ENCODE peak calls at places on chromosomes 6 and 20, in seven cellular contexts. One of them, this sample, is unnamed.

GRCh38 chr6:444653-445275 is 53.2 kb downstream of the IRF4 start:
- DNase-seq in breast epithelium: no peak
- DNase-seq in uterus: no peak
- DNase-seq in vagina: no peak
- DNase-seq in GM12891: no peak
- DNase-seq in H1: no peak
- DNase-seq in A549: no peak
- DNase-seq in this sample: no peak

GRCh38 chr6:145137425-145137824 is 597.9 kb downstream of the EPM2A start:
- DNase-seq in breast epithelium: no peak
- DNase-seq in uterus: no peak
- DNase-seq in vagina: no peak
- DNase-seq in GM12891: no peak
- DNase-seq in H1: no peak
- DNase-seq in A549: peak
- DNase-seq in this sample: no peak

GRCh38 chr6:98657764-98658163 is 176.6 kb upstream of the POU3F2 start:
- DNase-seq in breast epithelium: no peak
- DNase-seq in uterus: no peak
- DNase-seq in vagina: no peak
- DNase-seq in GM12891: no peak
- DNase-seq in H1: no peak
- DNase-seq in A549: peak
- DNase-seq in this sample: no peak

GRCh38 chr6:148343383-148343782 is 745 bp downstream of the SASH1 start:
- DNase-seq in breast epithelium: no peak
- DNase-seq in uterus: no peak
- DNase-seq in vagina: no peak
- DNase-seq in GM12891: no peak
- DNase-seq in H1: no peak
- DNase-seq in A549: no peak
- DNase-seq in this sample: no peak

GRCh38 chr6:71107935-71108420 is 151.1 kb upstream of the B3GAT2 start:
- DNase-seq in breast epithelium: no peak
- DNase-seq in uterus: peak
- DNase-seq in vagina: no peak
- DNase-seq in GM12891: no peak
- DNase-seq in H1: no peak
- DNase-seq in A549: no peak
- DNase-seq in this sample: no peak

GRCh38 chr6:47352966-47353365 is 43.3 kb upstream of the TNFRSF21 start:
- DNase-seq in breast epithelium: no peak
- DNase-seq in uterus: no peak
- DNase-seq in vagina: no peak
- DNase-seq in GM12891: no peak
- DNase-seq in H1: no peak
- DNase-seq in A549: no peak
- DNase-seq in this sample: no peak

GRCh38 chr6:77653817-77654216 is 978 bp downstream of the MEI4 start:
- DNase-seq in breast epithelium: no peak
- DNase-seq in uterus: no peak
- DNase-seq in vagina: no peak
- DNase-seq in GM12891: no peak
- DNase-seq in H1: no peak
- DNase-seq in A549: no peak
- DNase-seq in this sample: no peak

GRCh38 chr6:93624408-93624807 is 205.0 kb upstream of the EPHA7 start:
- DNase-seq in breast epithelium: no peak
- DNase-seq in uterus: no peak
- DNase-seq in vagina: no peak
- DNase-seq in GM12891: no peak
- DNase-seq in H1: no peak
- DNase-seq in A549: no peak
- DNase-seq in this sample: no peak

GRCh38 chr20:2751868-2752630 is 48.4 kb downstream of the CPXM1 start:
- DNase-seq in breast epithelium: no peak
- DNase-seq in uterus: no peak
- DNase-seq in vagina: no peak
- DNase-seq in GM12891: peak
- DNase-seq in H1: no peak
- DNase-seq in A549: peak
- DNase-seq in this sample: peak

GRCh38 chr6:48135352-48136084 is 24.5 kb upstream of the PTCHD4 start:
- DNase-seq in breast epithelium: no peak
- DNase-seq in uterus: no peak
- DNase-seq in vagina: no peak
- DNase-seq in GM12891: no peak
- DNase-seq in H1: no peak
- DNase-seq in A549: peak
- DNase-seq in this sample: no peak

GRCh38 chr6:25930532-25931410 is at the start of gene SLC17A2:
- DNase-seq in breast epithelium: no peak
- DNase-seq in uterus: no peak
- DNase-seq in vagina: no peak
- DNase-seq in GM12891: no peak
- DNase-seq in H1: no peak
- DNase-seq in A549: no peak
- DNase-seq in this sample: no peak
- TF ChIP-seq POLR2A in breast epithelium: no peak
- TF ChIP-seq POLR2A in uterus: no peak
- TF ChIP-seq POLR2A in vagina: no peak
- TF ChIP-seq POLR2A in GM12891: no peak
- TF ChIP-seq POLR2A in H1: no peak
- TF ChIP-seq POLR2A in A549: no peak
- TF ChIP-seq POLR2A in this sample: no peak

DNA sequence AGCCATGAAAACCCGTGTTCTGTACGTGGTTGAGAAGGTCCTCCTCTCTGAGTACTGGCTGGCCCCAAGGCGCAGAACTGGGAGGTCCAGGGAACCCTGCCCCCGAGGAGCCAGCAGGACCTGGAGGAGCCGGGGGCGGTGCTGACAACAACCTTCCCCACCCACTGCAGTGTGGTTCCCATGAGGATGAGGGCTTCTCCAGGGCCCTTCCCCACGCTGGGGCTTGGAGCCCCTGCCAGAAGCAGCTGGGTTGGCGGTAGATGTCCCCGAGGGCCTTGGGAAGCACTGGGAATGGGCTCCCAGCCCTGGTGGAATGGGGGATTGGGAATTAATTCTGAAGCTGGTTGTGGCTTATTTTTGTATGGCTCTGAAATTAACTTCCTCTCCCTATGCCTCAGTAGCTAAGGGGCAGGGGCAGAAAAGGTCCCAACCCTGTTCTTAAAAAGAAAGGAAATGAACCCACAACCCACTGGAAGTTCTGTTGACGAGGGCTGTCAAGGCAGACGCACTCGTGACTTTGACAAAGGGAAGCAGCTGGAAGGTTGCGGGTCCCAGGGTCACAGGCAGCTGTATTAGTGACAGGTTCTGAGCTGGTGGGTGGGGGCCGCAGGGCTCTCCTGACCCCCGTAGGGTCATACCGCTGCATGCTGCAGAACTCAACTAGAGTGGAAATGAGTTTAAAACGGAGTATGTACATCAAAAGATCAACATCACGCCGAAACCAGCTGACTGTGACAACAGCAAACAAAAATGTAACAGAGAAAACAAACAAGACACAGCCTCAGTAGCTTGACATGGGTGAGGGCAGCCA is 13.9 kb upstream of the HELZ2 start:
- DNase-seq in breast epithelium: no peak
- DNase-seq in uterus: no peak
- DNase-seq in vagina: no peak
- DNase-seq in GM12891: no peak
- DNase-seq in H1: no peak
- DNase-seq in A549: no peak
- DNase-seq in this sample: no peak
- TF ChIP-seq POLR2A in breast epithelium: no peak
- TF ChIP-seq POLR2A in uterus: no peak
- TF ChIP-seq POLR2A in vagina: no peak
- TF ChIP-seq POLR2A in GM12891: no peak
- TF ChIP-seq POLR2A in H1: no peak
- TF ChIP-seq POLR2A in A549: no peak
- TF ChIP-seq POLR2A in this sample: no peak

GRCh38 chr20:37283530-37284195 is 5.8 kb upstream of the MANBAL start:
- DNase-seq in breast epithelium: no peak
- DNase-seq in uterus: no peak
- DNase-seq in vagina: no peak
- DNase-seq in GM12891: no peak
- DNase-seq in H1: no peak
- DNase-seq in A549: no peak
- DNase-seq in this sample: no peak
- TF ChIP-seq POLR2A in breast epithelium: no peak
- TF ChIP-seq POLR2A in uterus: no peak
- TF ChIP-seq POLR2A in vagina: no peak
- TF ChIP-seq POLR2A in GM12891: no peak
- TF ChIP-seq POLR2A in H1: no peak
- TF ChIP-seq POLR2A in A549: no peak
- TF ChIP-seq POLR2A in this sample: no peak

DNA sequence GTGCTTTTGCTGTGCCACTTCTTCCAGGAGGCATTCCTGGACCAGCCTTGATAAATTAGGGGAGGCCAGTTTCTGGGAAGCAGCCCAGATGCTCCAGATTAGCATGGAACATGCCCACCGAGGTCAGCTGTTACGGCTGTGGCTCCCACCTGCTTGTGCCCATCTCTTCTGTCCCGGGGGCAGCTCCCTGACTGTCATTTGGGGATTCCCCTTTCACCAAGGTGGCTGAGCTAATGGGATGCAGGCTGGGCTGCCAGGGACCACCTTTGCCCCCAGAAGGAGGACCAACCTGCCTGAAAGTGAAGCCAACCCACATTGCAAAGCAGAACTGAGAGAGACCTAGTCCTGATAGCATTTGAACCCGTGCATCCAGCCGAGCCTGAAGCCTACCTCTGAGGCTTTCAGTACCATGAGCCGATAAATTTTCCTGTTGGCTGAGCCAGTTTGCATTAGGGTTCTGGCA is 85.3 kb downstream of the PTPN1 start:
- DNase-seq in breast epithelium: no peak
- DNase-seq in uterus: no peak
- DNase-seq in vagina: no peak
- DNase-seq in GM12891: no peak
- DNase-seq in H1: no peak
- DNase-seq in A549: no peak
- DNase-seq in this sample: no peak
- TF ChIP-seq POLR2A in breast epithelium: no peak
- TF ChIP-seq POLR2A in uterus: no peak
- TF ChIP-seq POLR2A in vagina: no peak
- TF ChIP-seq POLR2A in GM12891: no peak
- TF ChIP-seq POLR2A in H1: no peak
- TF ChIP-seq POLR2A in A549: no peak
- TF ChIP-seq POLR2A in this sample: no peak

GRCh38 chr6:118548136-118548535 is at the start of gene PLN:
- DNase-seq in breast epithelium: no peak
- DNase-seq in uterus: peak
- DNase-seq in vagina: no peak
- DNase-seq in GM12891: no peak
- DNase-seq in H1: no peak
- DNase-seq in A549: no peak
- DNase-seq in this sample: no peak
- TF ChIP-seq POLR2A in breast epithelium: no peak
- TF ChIP-seq POLR2A in uterus: peak
- TF ChIP-seq POLR2A in vagina: no peak
- TF ChIP-seq POLR2A in GM12891: no peak
- TF ChIP-seq POLR2A in H1: no peak
- TF ChIP-seq POLR2A in A549: no peak
- TF ChIP-seq POLR2A in this sample: no peak